ENCODE peak calls at places on chromosomes 16 and 17, in nine cellular contexts. X is HFFc6; A is sciatic nerve; S is GM12891; L is SJSA1; E is CD8-positive, alpha-beta memory T cell; P is A549; V is activated T-helper 1 cell treated with anti-CD3 and anti-CD28 coated beads, Interleukin-2, amount 50 U/mL, for 16 hours; C is activated naive CD4-positive, alpha-beta T cell treated with anti-CD3 and anti-CD28 coated beads, Interleukin-2, amount 10 ng/mL, durations not matched to agents 7 days and 5 days. O is an unnamed sample.

GRCh38 chr17:55635253-55635766 is 87.4 kb downstream of the TMEM100 start:
- DNase-seq in X (no peak), A (no peak), S (no peak), L (no peak), E (no peak), P (no peak), V (no peak), C (no peak), O (no peak)

GRCh38 chr16:1430759-1431496 is at the start of gene PERCC1:
- DNase-seq in X (no peak), A (no peak), S (no peak), L (no peak), E (no peak), P (no peak), V (no peak), C (no peak), O (peak)

GRCh38 chr16:14181371-14182050 is 110.4 kb downstream of the MRTFB start:
- DNase-seq in X (peak), A (no peak), S (no peak), L (no peak), E (no peak), P (peak), V (no peak), C (no peak), O (peak)

GRCh38 chr17:74547264-74547663 is 1.3 kb upstream of the CD300C start:
- DNase-seq in X (no peak), A (no peak), S (no peak), L (no peak), E (no peak), P (no peak), V (no peak), C (no peak), O (no peak)

GRCh38 chr16:14549789-14550153 is 80.3 kb downstream of the PARN start:
- DNase-seq in X (no peak), A (no peak), S (no peak), L (no peak), E (no peak), P (no peak), V (no peak), C (no peak), O (no peak)

GRCh38 chr17:77506371-77506991 is 365.7 kb downstream of the SEC14L1 start:
- DNase-seq in X (no peak), A (peak), S (no peak), L (no peak), E (no peak), P (no peak), V (no peak), C (peak), O (no peak)

GRCh38 chr17:61338000-61338864 is 61.4 kb upstream of the TBX2 start:
- DNase-seq in X (peak), A (no peak), S (no peak), L (peak), E (no peak), P (peak), V (no peak), C (no peak), O (peak)

GRCh38 chr16:5056347-5056746 is 9.4 kb downstream of the C16orf89 start:
- DNase-seq in X (no peak), A (no peak), S (peak), L (no peak), E (peak), P (no peak), V (peak), C (peak), O (peak)

GRCh38 chr16:4200000-4200780 is 41.7 kb downstream of the SRL start:
- DNase-seq in X (peak), A (peak), S (no peak), L (peak), E (no peak), P (peak), V (no peak), C (peak), O (peak)

GRCh38 chr17:66165537-66166123 is 26.3 kb downstream of the CEP112 start:
- DNase-seq in X (peak), A (no peak), S (no peak), L (peak), E (peak), P (peak), V (no peak), C (no peak), O (peak)

GRCh38 chr16:2317231-2318020 is 23.1 kb downstream of the ABCA3 start:
- DNase-seq in X (no peak), A (no peak), S (no peak), L (no peak), E (no peak), P (no peak), V (no peak), C (no peak), O (no peak)

GRCh38 chr17:46822388-46822921 is 4.0 kb upstream of the WNT3 start:
- DNase-seq in X (no peak), A (no peak), S (no peak), L (no peak), E (no peak), P (peak), V (no peak), C (peak), O (peak)

GRCh38 chr17:12959441-12959840 is 58.4 kb downstream of the ELAC2 start:
- DNase-seq in X (peak), A (no peak), S (no peak), L (no peak), E (no peak), P (no peak), V (no peak), C (no peak), O (peak)

GRCh38 chr17:61955621-61956020 is 27.8 kb upstream of the INTS2 start:
- DNase-seq in X (no peak), A (no peak), S (no peak), L (no peak), E (no peak), P (no peak), V (no peak), C (no peak), O (no peak)

GRCh38 chr17:82273327-82274133 is at the start of gene CSNK1D:
- DNase-seq in X (peak), A (peak), S (peak), L (peak), E (peak), P (peak), V (peak), C (peak), O (peak)

GRCh38 chr16:23699100-23699499 is 13.9 kb downstream of the ERN2 start:
- DNase-seq in X (no peak), A (no peak), S (no peak), L (no peak), E (no peak), P (no peak), V (no peak), C (peak), O (peak)

GRCh38 chr16:76277099-76278030 is at the start of gene CNTNAP4:
- DNase-seq in X (no peak), A (peak), S (no peak), L (no peak), E (no peak), P (no peak), V (no peak), C (no peak), O (no peak)

GRCh38 chr16:16018705-16019104 is 69.3 kb downstream of the ABCC1 start:
- DNase-seq in X (no peak), A (no peak), S (no peak), L (peak), E (no peak), P (no peak), V (no peak), C (no peak), O (peak)

GRCh38 chr16:49262501-49262900 is 19.1 kb downstream of the CBLN1 start:
- DNase-seq in X (no peak), A (no peak), S (no peak), L (no peak), E (no peak), P (no peak), V (no peak), C (no peak), O (no peak)

GRCh38 chr16:820730-821129 is 20.2 kb upstream of the GNG13 start:
- DNase-seq in X (no peak), A (no peak), S (no peak), L (no peak), E (no peak), P (no peak), V (no peak), C (no peak), O (no peak)

GRCh38 chr16:23824909-23825308 is 10.9 kb upstream of the PRKCB start:
- DNase-seq in X (no peak), A (no peak), S (no peak), L (no peak), E (no peak), P (no peak), V (no peak), C (no peak), O (no peak)

GRCh38 chr16:27690604-27691003 is 140.7 kb downstream of the KATNIP start:
- DNase-seq in X (peak), A (no peak), S (peak), L (no peak), E (no peak), P (no peak), V (no peak), C (peak), O (no peak)

GRCh38 chr16:24685539-24686432 is 43.7 kb upstream of the TNRC6A start:
- DNase-seq in X (peak), A (peak), S (no peak), L (peak), E (no peak), P (peak), V (no peak), C (no peak), O (peak)

GRCh38 chr17:76612977-76613851 is 27.6 kb upstream of the ST6GALNAC2 start:
- DNase-seq in X (peak), A (no peak), S (no peak), L (no peak), E (no peak), P (no peak), V (no peak), C (no peak), O (no peak)

GRCh38 chr16:88799569-88800276 is 3.9 kb upstream of the CDT1 start:
- DNase-seq in X (no peak), A (no peak), S (no peak), L (no peak), E (peak), P (no peak), V (no peak), C (peak), O (no peak)

GRCh38 chr17:39270923-39271322 is 45.2 kb upstream of the STAC2 start:
- DNase-seq in X (peak), A (no peak), S (peak), L (peak), E (no peak), P (no peak), V (no peak), C (no peak), O (peak)